ENCODE peak calls at places on chromosomes 16 and 17, in ten cellular contexts. L, M, O, Z, P, S, V, W, U and D are unnamed samples.

GRCh38 chr16:83045790-83046189 is 419.0 kb downstream of the CDH13 start:
- DNase-seq in W (no peak), Z (no peak), S (no peak), M (no peak), P (no peak), O (peak), U (no peak), L (no peak), V (no peak), D (no peak)

GRCh38 chr16:75593825-75594820 is 27.9 kb downstream of the GABARAPL2 start:
- DNase-seq in Z (no peak), P (no peak), L (no peak), V (no peak), U (no peak), W (no peak), M (peak), O (no peak), S (peak), D (peak)

GRCh38 chr16:84236671-84237070 is 3.1 kb downstream of the KCNG4 start:
- DNase-seq in O (no peak), S (no peak), W (no peak), Z (no peak), V (no peak), M (no peak), L (no peak), P (no peak), U (no peak), D (no peak)

GRCh38 chr17:14604920-14605599 is 304.2 kb downstream of the HS3ST3B1 start:
- DNase-seq in M (no peak), O (peak), U (no peak), P (no peak), V (no peak), L (no peak), W (no peak), S (no peak), Z (peak), D (peak)

GRCh38 chr16:89545831-89546574 is 14.5 kb upstream of the RPL13 start:
- DNase-seq in V (no peak), U (no peak), Z (no peak), P (no peak), W (no peak), O (peak), L (no peak), M (no peak), S (no peak), D (no peak)

GRCh38 chr16:86874141-86874540 is 295.8 kb downstream of the FOXL1 start:
- DNase-seq in P (peak), L (no peak), W (peak), O (peak), S (peak), V (no peak), M (peak), Z (no peak), U (peak), D (peak)

GRCh38 chr16:23333034-23333579 is 31.0 kb downstream of the SCNN1B start:
- DNase-seq in M (no peak), L (no peak), S (no peak), U (no peak), W (no peak), P (no peak), Z (no peak), O (no peak), V (no peak), D (no peak)

GRCh38 chr17:8413321-8413720 is 15.7 kb upstream of the RNF222 start:
- DNase-seq in U (no peak), W (no peak), M (no peak), S (no peak), Z (no peak), P (no peak), O (no peak), V (no peak), L (no peak), D (no peak)

GRCh38 chr17:74766413-74766812 is 9.7 kb downstream of the NAT9 start:
- DNase-seq in V (no peak), P (no peak), W (no peak), Z (no peak), O (no peak), S (no peak), L (no peak), U (no peak), M (no peak), D (no peak)

GRCh38 chr17:77425791-77426641 is 285.2 kb downstream of the SEC14L1 start:
- DNase-seq in V (no peak), L (peak), W (peak), U (peak), Z (no peak), M (peak), S (no peak), O (no peak), P (peak), D (peak)

GRCh38 chr17:36602924-36603384 is 1.6 kb downstream of the MRM1 start:
- DNase-seq in P (peak), O (peak), S (peak), Z (peak), M (peak), V (peak), W (peak), L (peak), U (peak), D (peak)

GRCh38 chr16:81253141-81253540 is 14.7 kb downstream of the BCO1 start:
- DNase-seq in V (no peak), M (no peak), L (no peak), S (no peak), U (no peak), O (no peak), P (no peak), W (no peak), Z (no peak), D (no peak)

GRCh38 chr17:53719229-53719628 is 103.5 kb upstream of the KIF2B start:
- DNase-seq in S (no peak), L (no peak), W (no peak), O (no peak), M (peak), P (no peak), V (no peak), U (no peak), Z (no peak), D (peak)

GRCh38 chr16:998615-999014 is 17.0 kb downstream of the SOX8 start:
- DNase-seq in V (no peak), U (no peak), L (no peak), Z (no peak), W (no peak), S (no peak), O (no peak), P (no peak), M (no peak), D (no peak)

GRCh38 chr17:14396542-14396941 is 95.7 kb downstream of the HS3ST3B1 start:
- DNase-seq in M (no peak), Z (no peak), O (no peak), W (no peak), U (no peak), S (no peak), L (no peak), V (no peak), P (no peak), D (no peak)

GRCh38 chr17:41917192-41917591 is 1.6 kb downstream of the ACLY start:
- DNase-seq in L (no peak), O (peak), P (no peak), W (no peak), S (no peak), Z (no peak), M (peak), V (no peak), U (no peak), D (peak)

GRCh38 chr16:89170346-89171215 is 967 bp upstream of the CDH15 start:
- DNase-seq in W (no peak), S (no peak), U (no peak), V (peak), M (peak), Z (no peak), L (no peak), P (no peak), O (peak), D (peak)

GRCh38 chr16:75340715-75341500 is 89.5 kb upstream of the BCAR1 start:
- DNase-seq in V (no peak), Z (no peak), S (peak), P (no peak), U (no peak), L (no peak), M (peak), O (no peak), W (no peak), D (no peak)

GRCh38 chr16:69283851-69284250 is 27.3 kb upstream of the VPS4A start:
- DNase-seq in U (no peak), V (no peak), S (no peak), P (no peak), L (no peak), W (no peak), Z (no peak), M (no peak), O (no peak), D (no peak)

GRCh38 chr16:71474864-71475263 is 12.8 kb upstream of the ZNF23 start:
- DNase-seq in O (no peak), L (no peak), P (no peak), S (no peak), M (peak), V (no peak), U (no peak), Z (no peak), W (no peak), D (no peak)